ENCODE peak calls at places on chromosomes 2 and 18, in four cellular contexts. D, Q, H and A are unnamed samples.

GRCh38 chr2:10014418-10015190 is 28.7 kb upstream of the KLF11 start:
- DNase-seq in D (no peak), H (no peak), Q (no peak), A (no peak)

GRCh38 chr2:3464401-3465005 is 54.8 kb downstream of the ADI1 start:
- DNase-seq in D (peak), Q (no peak), H (no peak), A (no peak)

GRCh38 chr2:191030521-191031154 is 16.7 kb upstream of the STAT1 start:
- DNase-seq in H (peak), D (no peak), Q (no peak), A (no peak)

GRCh38 chr2:45763256-45763655 is 111.8 kb downstream of the PRKCE start:
- DNase-seq in H (no peak), Q (no peak), D (no peak), A (peak)

GRCh38 chr2:198054299-198054698 is 249.9 kb downstream of the PLCL1 start:
- DNase-seq in Q (peak), D (peak), H (peak), A (no peak)

GRCh38 chr18:62771494-62771893 is 56.2 kb downstream of the PHLPP1 start:
- DNase-seq in D (no peak), Q (no peak), H (no peak), A (no peak)

GRCh38 chr18:23650963-23651927 is 11.5 kb downstream of the ANKRD29 start:
- DNase-seq in H (peak), Q (no peak), D (no peak), A (no peak)

GRCh38 chr18:34754300-34754699 is 44.2 kb downstream of the DTNA start:
- DNase-seq in Q (no peak), H (no peak), D (no peak), A (no peak)

GRCh38 chr2:692349-692748 is 15.1 kb upstream of the TMEM18 start:
- DNase-seq in D (no peak), H (no peak), Q (no peak), A (no peak)

GRCh38 chr2:10987861-10988260 is 76.1 kb downstream of the KCNF1 start:
- DNase-seq in Q (no peak), D (no peak), H (no peak), A (no peak)

GRCh38 chr2:24840164-24840869 is 47.1 kb downstream of the CENPO start:
- DNase-seq in D (no peak), Q (no peak), H (no peak), A (no peak)

GRCh38 chr2:201259216-201259615 is 1.1 kb upstream of the CASP8 start:
- DNase-seq in Q (no peak), D (no peak), H (no peak), A (no peak)

GRCh38 chr2:201256001-201256544 is 4.3 kb upstream of the CASP8 start:
- DNase-seq in H (no peak), Q (no peak), D (no peak), A (no peak)

GRCh38 chr2:201258666-201258999 is 1.7 kb upstream of the CASP8 start:
- DNase-seq in H (no peak), Q (no peak), D (no peak), A (no peak)

GRCh38 chr2:201257381-201257940 is 2.9 kb upstream of the CASP8 start:
- DNase-seq in D (no peak), H (no peak), Q (no peak), A (no peak)

GRCh38 chr2:201257941-201258665 is 2.2 kb upstream of the CASP8 start:
- DNase-seq in H (peak), D (peak), Q (peak), A (peak)
- TF ChIP-seq POLR2A in H (no peak), D (no peak), Q (peak), A (no peak)

GRCh38 chr2:183037281-183037659 is 987 bp downstream of the NCKAP1 start:
- DNase-seq in H (no peak), Q (peak), D (no peak), A (no peak)
- TF ChIP-seq POLR2A in H (no peak), Q (no peak), D (no peak), A (no peak)

DNA sequence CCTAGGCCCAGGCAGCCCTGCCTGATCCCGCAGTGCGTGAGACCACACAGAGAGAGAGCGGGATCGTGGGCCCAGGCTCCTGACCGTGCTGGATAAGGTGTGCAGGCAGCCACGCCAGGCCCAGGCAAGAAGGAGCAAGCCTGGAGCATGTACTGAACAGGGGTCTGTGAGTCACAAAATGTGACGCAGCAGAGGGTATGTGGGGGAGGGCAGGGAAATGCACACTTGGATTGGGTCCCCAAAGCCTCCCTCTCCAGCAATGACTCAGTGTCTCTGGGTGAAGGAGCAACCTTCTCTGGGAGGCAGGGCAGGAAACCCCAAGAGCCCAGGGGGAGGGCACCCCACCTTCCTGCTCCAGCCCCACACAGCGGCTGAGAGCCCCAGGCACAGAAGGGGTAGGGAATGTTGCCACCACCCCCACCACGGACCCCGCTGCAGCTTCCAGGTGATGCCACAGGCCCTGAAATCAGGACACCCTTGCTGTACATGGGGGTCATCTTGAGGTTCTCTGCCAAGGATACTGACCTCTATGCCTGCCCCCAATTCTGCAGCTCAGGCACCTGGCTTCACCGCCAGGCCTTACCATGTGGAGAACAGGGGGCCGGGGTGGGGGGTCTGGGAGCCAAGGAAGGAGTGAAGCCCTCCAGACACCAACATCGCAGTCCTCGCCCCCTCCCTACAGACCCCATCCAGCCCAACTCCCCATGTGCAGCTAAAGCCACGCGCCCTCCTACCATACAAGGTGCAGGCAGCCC is 1.3 kb upstream of the GPC1 start:
- DNase-seq in D (peak), H (peak), Q (peak), A (peak)
- TF ChIP-seq POLR2A in D (no peak), H (peak), Q (no peak), A (no peak)

GRCh38 chr2:30336978-30337841 is 105.9 kb downstream of the LBH start:
- DNase-seq in D (no peak), Q (no peak), H (no peak), A (no peak)
- TF ChIP-seq POLR2A in D (no peak), Q (no peak), H (no peak), A (no peak)

GRCh38 chr2:6865346-6866238 is at the start of gene CMPK2:
- DNase-seq in Q (no peak), D (peak), H (peak), A (no peak)
- TF ChIP-seq POLR2A in Q (no peak), D (peak), H (no peak), A (no peak)

GRCh38 chr2:214809751-214810564 is 475 bp upstream of the BARD1 start:
- DNase-seq in D (peak), H (peak), Q (peak), A (peak)
- TF ChIP-seq POLR2A in D (no peak), H (peak), Q (no peak), A (no peak)

DNA sequence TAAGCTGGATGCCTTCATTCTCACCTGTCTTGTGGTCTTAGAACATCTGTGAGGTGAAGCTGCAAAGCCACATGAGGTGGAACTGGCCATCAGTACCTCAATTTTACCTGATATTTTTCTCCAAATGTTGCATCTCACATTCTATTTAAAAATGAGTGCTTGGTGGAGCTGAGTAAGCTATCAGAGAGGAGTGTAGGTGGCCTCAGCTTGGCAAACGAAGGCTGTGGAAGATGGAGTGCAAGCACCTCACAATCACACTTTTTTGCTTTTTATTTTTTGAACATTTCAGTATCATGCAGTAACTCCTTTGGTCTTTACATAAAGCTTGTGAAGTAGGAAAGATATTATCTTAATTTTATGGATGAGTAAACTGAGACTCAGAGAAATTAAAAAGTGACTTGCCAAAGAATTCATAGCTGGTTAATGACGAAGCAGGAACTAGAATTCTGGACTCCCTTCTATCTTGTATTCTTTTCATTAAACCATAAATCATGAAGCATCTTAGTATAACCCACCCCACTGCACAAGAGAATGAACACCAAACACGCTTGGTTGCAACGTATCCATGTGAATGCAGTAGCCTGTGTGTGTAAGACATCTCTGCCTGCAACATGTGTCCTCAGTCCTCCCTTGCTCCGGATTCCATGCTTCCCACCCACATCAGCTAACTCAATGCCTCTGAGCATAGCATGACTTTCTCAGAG is 27.2 kb downstream of the C2orf49 start:
- DNase-seq in H (no peak), Q (no peak), D (no peak), A (no peak)
- TF ChIP-seq POLR2A in H (no peak), Q (no peak), D (no peak), A (no peak)

GRCh38 chr18:79962835-79963657 is 1.4 kb upstream of the HSBP1L1 start:
- DNase-seq in H (no peak), Q (no peak), D (no peak), A (no peak)

GRCh38 chr18:79963658-79964329 is 649 bp upstream of the HSBP1L1 start:
- DNase-seq in D (no peak), H (no peak), Q (no peak), A (no peak)

GRCh38 chr18:79962311-79962710 is 2.1 kb upstream of the HSBP1L1 start:
- DNase-seq in D (no peak), Q (peak), H (no peak), A (no peak)

GRCh38 chr18:79964330-79965118 is at the start of gene HSBP1L1:
- DNase-seq in H (peak), D (peak), Q (peak), A (no peak)

DNA sequence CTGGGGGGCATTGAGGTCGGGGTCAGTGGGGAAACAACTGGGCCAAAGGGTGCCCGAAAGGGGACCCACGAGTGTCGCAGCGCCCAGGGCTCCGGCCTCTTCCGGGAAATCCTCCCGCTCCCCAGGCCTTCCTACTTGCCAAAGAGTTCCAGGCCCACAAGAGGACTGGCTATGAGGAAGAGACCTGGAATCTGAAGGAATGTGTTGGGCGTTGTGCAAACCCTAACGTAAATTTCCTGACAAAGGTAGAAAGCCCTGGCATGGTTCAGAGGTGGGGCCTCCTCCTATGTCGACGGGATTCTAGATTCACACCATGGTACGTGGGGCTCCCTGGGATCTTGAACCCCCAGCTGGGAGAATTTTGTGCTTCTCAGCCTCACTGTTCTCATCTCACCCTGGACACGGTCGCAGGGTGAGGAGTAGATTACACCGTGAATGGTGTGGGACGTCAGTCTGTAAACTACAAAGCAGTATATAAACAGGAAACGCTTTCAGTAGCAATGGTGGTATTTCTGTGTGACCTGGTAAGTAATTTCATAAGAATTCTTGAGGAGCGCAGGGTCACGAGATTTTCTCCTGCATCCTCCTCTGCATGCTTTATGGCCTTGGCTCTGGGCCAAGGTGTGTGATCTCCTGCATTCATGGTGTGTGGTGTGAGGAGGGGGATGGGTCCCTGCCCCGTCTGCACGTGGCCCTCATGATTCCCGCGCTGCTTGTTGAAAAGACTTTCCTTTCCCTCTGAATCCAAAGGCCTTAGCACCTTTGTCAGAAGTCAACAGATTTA is 868 bp downstream of the HSBP1L1 start:
- DNase-seq in H (peak), D (peak), Q (no peak), A (no peak)
- TF ChIP-seq POLR2A in H (no peak), D (no peak), Q (peak), A (no peak)

GRCh38 chr2:233248999-233249398 is 2.5 kb upstream of the ATG16L1 start:
- DNase-seq in Q (no peak), D (no peak), H (no peak), A (no peak)

GRCh38 chr2:233250568-233250967 is 905 bp upstream of the ATG16L1 start:
- DNase-seq in D (no peak), Q (no peak), H (no peak), A (no peak)

GRCh38 chr2:233250985-233251305 is 528 bp upstream of the ATG16L1 start:
- DNase-seq in Q (no peak), H (no peak), D (no peak), A (no peak)

GRCh38 chr2:233252227-233252626 is 754 bp downstream of the ATG16L1 start:
- DNase-seq in H (no peak), D (no peak), Q (no peak), A (no peak)

GRCh38 chr2:233251306-233252116 is at the start of gene ATG16L1:
- DNase-seq in Q (peak), H (peak), D (peak), A (peak)
- TF ChIP-seq POLR2A in Q (peak), H (peak), D (peak), A (no peak)